ENCODE peak calls at places on chromosomes 4 and X, in nine cellular contexts. J is fibroblast of mammary gland, B is cardiac muscle cell, U is A549, O is tibial nerve, K is BJ, F is left ventricle myocardium inferior, P is lung, V is foreskin fibroblast. S is an unnamed sample.

GRCh38 chrX:11212741-11213140 is 80.5 kb upstream of the AMELX start:
- DNase-seq in K (no peak), U (no peak), B (no peak), O (no peak), F (no peak), J (no peak), V (no peak), P (no peak), S (no peak)

GRCh38 chrX:132748268-132748667 is 210.2 kb downstream of the HS6ST2 start:
- DNase-seq in O (no peak), F (no peak), U (no peak), P (no peak), B (no peak), J (no peak), V (no peak), K (no peak), S (no peak)

GRCh38 chr4:101242441-101242840 is 104.9 kb downstream of the PPP3CA start:
- DNase-seq in P (no peak), F (no peak), J (no peak), U (no peak), B (no peak), V (no peak), O (no peak), K (no peak), S (no peak)

GRCh38 chr4:60396680-60397079 is 803.4 kb upstream of the ADGRL3 start:
- DNase-seq in B (no peak), O (no peak), F (no peak), V (no peak), U (no peak), J (no peak), K (no peak), P (no peak), S (no peak)

GRCh38 chr4:17688011-17688441 is 73.6 kb downstream of the MED28 start:
- DNase-seq in U (no peak), F (no peak), O (no peak), K (no peak), J (no peak), B (no peak), P (peak), V (no peak), S (no peak)

GRCh38 chr4:74114234-74114633 is 15.2 kb upstream of the CXCL2 start:
- DNase-seq in U (no peak), K (peak), F (no peak), V (peak), O (no peak), J (peak), B (peak), P (no peak), S (no peak)

GRCh38 chr4:93825551-93826216 is 2.9 kb upstream of the ATOH1 start:
- DNase-seq in J (no peak), B (no peak), U (no peak), F (no peak), V (no peak), O (no peak), K (no peak), P (no peak), S (peak)

GRCh38 chrX:34546366-34546765 is 110.7 kb downstream of the TMEM47 start:
- DNase-seq in B (peak), P (no peak), O (no peak), V (no peak), U (no peak), K (no peak), J (peak), F (no peak), S (no peak)

GRCh38 chr4:127229866-127230608 is 402.7 kb upstream of the INTU start:
- DNase-seq in J (no peak), B (no peak), V (no peak), U (no peak), K (no peak), F (no peak), P (no peak), O (no peak), S (no peak)

GRCh38 chrX:49309401-49309981 is 6.0 kb downstream of the GAGE10 start:
- DNase-seq in V (peak), F (no peak), P (no peak), J (peak), B (peak), U (no peak), O (no peak), K (no peak), S (no peak)

GRCh38 chr4:3286335-3287175 is 6.3 kb upstream of the RGS12 start:
- DNase-seq in J (no peak), U (no peak), B (no peak), P (no peak), O (no peak), F (no peak), V (no peak), K (no peak), S (peak)

GRCh38 chrX:41137589-41137988 is 52.3 kb downstream of the USP9X start:
- DNase-seq in K (no peak), F (no peak), U (no peak), B (no peak), O (no peak), P (no peak), J (peak), V (no peak), S (no peak)

GRCh38 chr4:1898681-1899080 is 27.5 kb downstream of the NSD2 start:
- DNase-seq in O (no peak), J (no peak), U (no peak), P (no peak), F (no peak), B (no peak), K (no peak), V (no peak), S (peak)

GRCh38 chrX:131729295-131729694 is 185.4 kb downstream of the OR13H1 start:
- DNase-seq in K (no peak), B (no peak), F (no peak), O (no peak), U (no peak), V (no peak), J (peak), P (peak), S (peak)

GRCh38 chrX:49992809-49993208 is 70.4 kb downstream of the CLCN5 start:
- DNase-seq in K (no peak), P (no peak), U (no peak), B (no peak), J (peak), V (no peak), O (no peak), F (no peak), S (no peak)

GRCh38 chr4:8006471-8006870 is 66.8 kb upstream of the AFAP1 start:
- DNase-seq in U (no peak), J (no peak), P (no peak), K (no peak), F (no peak), V (no peak), O (no peak), B (no peak), S (no peak)

GRCh38 chr4:24274401-24275035 is 309.8 kb downstream of the DHX15 start:
- DNase-seq in U (no peak), F (no peak), V (no peak), O (no peak), K (no peak), B (peak), P (no peak), J (peak), S (no peak)

GRCh38 chr4:10354746-10355145 is 102.5 kb downstream of the ZNF518B start:
- DNase-seq in J (no peak), F (no peak), P (no peak), U (no peak), O (no peak), B (no peak), V (no peak), K (no peak), S (no peak)

GRCh38 chr4:153005914-153006381 is 69.8 kb downstream of the FHDC1 start:
- DNase-seq in F (no peak), V (no peak), U (no peak), K (no peak), J (no peak), P (no peak), B (no peak), O (no peak), S (no peak)

GRCh38 chr4:187668683-187669082 is 326.9 kb upstream of the ZFP42 start:
- DNase-seq in B (no peak), V (no peak), O (no peak), F (no peak), J (peak), K (no peak), P (no peak), U (no peak), S (no peak)

GRCh38 chr4:67892905-67893304 is 9.1 kb upstream of the TMPRSS11D start:
- DNase-seq in U (no peak), J (no peak), F (no peak), B (no peak), V (no peak), O (no peak), K (no peak), P (no peak), S (no peak)

GRCh38 chrX:131626681-131627296 is 82.9 kb downstream of the OR13H1 start:
- DNase-seq in K (no peak), B (peak), U (peak), J (peak), V (no peak), P (no peak), F (no peak), O (no peak), S (no peak)

GRCh38 chr4:82519776-82520175 is 42.0 kb downstream of the TMEM150C start:
- DNase-seq in O (no peak), P (no peak), K (no peak), U (no peak), F (no peak), B (peak), V (no peak), J (peak), S (no peak)

GRCh38 chrX:12138366-12139313 is at the start of gene FRMPD4:
- DNase-seq in B (peak), P (no peak), K (no peak), J (peak), O (no peak), U (no peak), V (no peak), F (no peak), S (no peak)

GRCh38 chr4:121827851-121828250 is 4.2 kb upstream of the CCNA2 start:
- DNase-seq in U (peak), F (no peak), J (peak), V (peak), P (no peak), K (no peak), O (no peak), B (peak), S (no peak)

GRCh38 chr4:173508386-173509002 is 21.5 kb downstream of the HAND2 start:
- DNase-seq in F (no peak), U (no peak), V (no peak), P (no peak), J (no peak), B (no peak), O (no peak), K (no peak), S (no peak)

GRCh38 chrX:101260435-101260834 is 30.7 kb downstream of the TAF7L start:
- DNase-seq in P (no peak), J (peak), F (no peak), O (no peak), K (no peak), U (peak), V (no peak), B (peak), S (peak)

GRCh38 chr4:123876640-123877039 is 480.0 kb downstream of the SPRY1 start:
- DNase-seq in O (no peak), K (no peak), V (no peak), P (no peak), B (no peak), J (peak), F (no peak), U (no peak), S (no peak)

GRCh38 chr4:139082750-139083532 is 67.4 kb downstream of the NOCT start:
- DNase-seq in K (peak), V (peak), J (peak), O (peak), B (peak), U (peak), P (peak), F (peak), S (peak)

GRCh38 chrX:154805696-154806091 is 409 bp upstream of the MPP1 start:
- DNase-seq in O (no peak), F (no peak), V (peak), U (no peak), J (peak), K (no peak), B (peak), P (no peak), S (no peak)

DNA sequence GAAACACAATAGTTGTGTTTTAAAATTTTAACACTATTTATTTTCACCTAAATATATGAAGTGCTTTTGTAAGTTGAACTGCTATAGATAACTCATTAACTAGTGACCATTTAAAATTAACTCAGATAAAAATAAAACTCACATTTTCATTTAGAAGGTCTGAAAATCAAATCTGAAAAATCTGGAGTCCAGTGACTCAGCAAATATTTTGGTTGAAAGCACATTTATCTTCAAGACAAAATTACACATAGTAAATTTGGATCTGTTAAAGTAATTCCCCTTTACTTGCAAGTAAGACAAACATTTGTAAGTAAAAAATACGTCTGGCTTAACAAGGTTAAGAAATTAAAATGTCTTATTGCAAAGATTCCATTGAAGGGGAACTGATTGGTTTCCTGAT is 589.1 kb downstream of the TRIML1 start:
- DNase-seq in V (no peak), U (no peak), J (peak), K (no peak), B (no peak), O (no peak), P (no peak), F (no peak), S (no peak)
- H3K4me3 ChIP-seq in V (no peak), U (no peak), J (no peak), K (no peak), B (no peak), O (no peak), P (no peak), F (no peak), S (no peak)

DNA sequence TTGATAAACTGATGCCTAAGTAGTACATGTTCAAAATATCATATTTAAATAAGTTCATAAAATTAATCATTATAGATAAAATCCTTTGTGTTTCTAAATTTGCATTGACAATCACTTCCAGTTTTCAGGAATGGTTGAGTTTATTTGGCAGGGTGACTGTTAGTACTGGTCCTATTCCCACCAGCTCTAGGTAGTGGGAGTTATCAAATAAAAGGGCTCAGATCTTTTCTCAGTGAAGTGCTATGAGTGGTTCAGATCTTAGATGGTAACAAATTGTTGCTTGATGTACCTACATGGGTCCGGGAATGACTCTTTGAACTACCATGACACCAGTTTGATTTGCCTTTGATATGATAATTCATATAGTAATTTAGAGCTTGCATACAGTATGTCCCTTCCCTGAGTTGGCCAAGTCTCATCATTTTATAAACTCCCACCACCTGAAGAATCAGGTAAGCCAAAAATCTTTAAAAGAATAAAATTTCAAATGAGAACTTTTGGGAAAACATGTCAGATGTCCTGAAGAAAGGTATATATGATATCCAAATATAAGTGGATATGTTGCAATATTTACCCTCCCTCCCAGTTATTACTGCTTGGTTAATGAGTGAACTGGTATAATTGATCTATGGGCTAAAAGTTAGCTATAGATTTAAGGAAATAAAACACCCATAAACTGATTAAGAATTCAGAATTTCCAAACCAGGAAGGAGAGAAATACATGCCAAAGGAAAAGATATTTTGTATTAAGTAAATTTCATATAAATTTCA is 28.6 kb downstream of the GPC3 start:
- DNase-seq in O (no peak), U (no peak), B (no peak), K (no peak), F (no peak), P (no peak), V (no peak), J (no peak), S (no peak)
- TF ChIP-seq CTCF in O (no peak), U (no peak), B (no peak), K (no peak), F (no peak), P (no peak), V (no peak), J (no peak), S (no peak)

DNA sequence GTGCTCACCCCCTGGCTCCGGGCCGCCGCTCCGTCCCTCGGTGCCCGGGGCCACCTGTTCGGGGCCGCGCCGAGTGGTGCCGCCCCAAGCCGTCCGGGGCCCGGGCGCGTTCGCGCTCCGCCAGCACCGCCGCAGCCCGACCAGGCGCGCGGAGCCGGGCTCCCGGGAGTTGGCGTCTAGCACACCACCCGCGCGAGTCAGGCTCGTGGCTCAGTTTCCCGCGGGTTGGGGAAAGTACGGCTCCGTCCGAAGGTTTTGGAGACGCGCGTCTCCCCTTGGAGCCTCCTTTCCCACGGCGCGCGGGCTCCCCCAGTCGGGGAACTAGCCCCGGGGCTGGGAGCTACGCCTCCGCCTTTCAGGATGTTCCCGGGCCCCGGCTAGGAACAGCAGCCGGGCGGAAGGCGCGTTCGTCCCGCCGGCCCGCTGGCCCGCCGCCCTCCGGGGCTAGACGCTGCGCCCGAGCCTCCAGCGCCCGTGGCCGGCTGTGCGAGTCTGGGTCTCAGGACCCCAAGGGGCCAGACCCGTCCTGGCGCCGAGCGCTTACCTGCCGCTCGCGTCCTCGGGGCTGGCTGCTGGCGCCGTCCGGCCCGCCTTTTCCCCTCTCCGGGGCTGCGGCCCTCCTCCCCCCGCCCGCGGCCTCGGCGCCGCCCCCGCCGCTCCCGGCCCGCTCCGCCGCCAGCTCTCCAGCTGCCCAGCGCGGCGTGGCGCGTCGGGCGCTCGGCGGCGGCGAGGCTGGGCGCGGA is at the start of gene ADGRG2:
- DNase-seq in O (no peak), V (no peak), J (peak), K (no peak), B (peak), U (peak), F (peak), P (peak), S (no peak)
- H3K4me3 ChIP-seq in O (peak), V (no peak), J (peak), K (peak), B (peak), U (peak), F (peak), P (peak), S (peak)

GRCh38 chr4:125520258-125520990 is 205.7 kb downstream of the FAT4 start:
- DNase-seq in O (no peak), B (peak), P (no peak), K (no peak), J (no peak), V (no peak), F (no peak), U (no peak), S (no peak)

GRCh38 chr4:125529071-125529470 is 214.3 kb downstream of the FAT4 start:
- DNase-seq in P (no peak), U (no peak), V (peak), F (no peak), J (peak), B (no peak), K (no peak), O (no peak), S (no peak)

GRCh38 chr4:125522992-125523391 is 208.2 kb downstream of the FAT4 start:
- DNase-seq in F (no peak), U (no peak), V (no peak), K (no peak), B (no peak), P (no peak), J (no peak), O (no peak), S (no peak)

GRCh38 chr4:125522588-125522987 is 207.8 kb downstream of the FAT4 start:
- DNase-seq in O (no peak), U (no peak), B (no peak), P (no peak), V (no peak), J (no peak), K (no peak), F (no peak), S (no peak)

DNA sequence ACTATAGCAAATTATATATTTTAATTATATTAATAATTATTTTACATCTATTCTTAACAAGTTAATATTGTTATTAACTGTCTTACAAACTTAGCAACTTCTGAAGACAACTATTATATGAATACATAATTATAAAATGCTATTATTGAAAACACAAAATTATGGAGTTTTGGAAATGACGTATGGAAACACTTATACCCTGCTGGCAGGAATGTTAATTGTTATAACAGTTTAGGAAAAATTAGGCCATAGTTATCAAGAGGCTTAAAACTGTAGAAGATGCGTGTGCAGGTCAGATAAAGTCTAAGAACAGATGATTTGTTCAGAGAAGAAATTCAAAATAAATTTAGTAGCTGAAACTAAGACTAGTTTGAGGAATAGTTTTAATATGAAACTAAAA is 211.7 kb downstream of the FAT4 start:
- DNase-seq in J (peak), U (no peak), B (no peak), K (no peak), V (no peak), F (no peak), P (no peak), O (no peak), S (no peak)
- TF ChIP-seq CTCF in J (peak), U (no peak), B (no peak), K (peak), V (no peak), F (peak), P (no peak), O (no peak), S (no peak)

DNA sequence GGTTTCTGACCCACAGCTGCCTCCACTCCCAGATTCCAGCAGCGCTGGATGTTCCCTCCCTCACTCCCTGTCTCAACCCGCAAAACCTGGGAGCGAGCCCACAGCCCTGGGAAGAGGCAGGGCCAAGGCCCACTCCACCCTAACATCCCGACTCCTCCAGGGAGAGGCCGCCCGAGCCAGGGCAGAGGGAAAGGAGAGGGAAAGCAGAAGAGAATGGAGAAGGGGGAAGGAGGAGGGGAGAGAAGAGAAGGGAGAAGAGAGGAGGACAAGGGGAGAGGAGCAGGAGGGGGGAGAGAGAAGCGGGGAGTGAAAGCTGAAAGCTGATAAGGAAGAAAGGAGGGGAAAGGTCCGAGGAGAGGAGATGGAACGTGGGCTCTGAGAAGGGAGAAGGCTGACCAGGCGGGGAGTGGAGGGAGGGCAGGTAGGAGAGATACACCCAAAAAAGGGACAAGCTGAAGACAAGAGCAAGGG is 120.2 kb upstream of the PJA1 start:
- DNase-seq in V (no peak), U (no peak), B (peak), P (no peak), O (peak), K (no peak), F (peak), J (no peak), S (no peak)
- H3K4me3 ChIP-seq in V (peak), U (peak), B (peak), P (no peak), O (peak), K (peak), F (peak), J (peak), S (peak)